ENCODE peak calls at places on chromosomes 3 and 15, in eight cellular contexts. B is effector CD4-positive, alpha-beta T cell; L is SK-N-SH; P is hypothalamus; I is CD4-positive, CD25-positive, alpha-beta regulatory T cell; H is GM23248; W is trophoblast cell; U is ACHN. K is an unnamed sample.
A peak's percentile ranks its signal among the peaks of the same experiment; 100 is the strongest.

GRCh38 chr3:127544151-127544805 is 46.3 kb downstream of the TPRA1 start:
- DNase-seq in B (peak; percentile 52), L (peak; percentile 91), P (peak; percentile 27), I (peak; percentile 51), H (peak; percentile 82), W (peak; percentile 85), U (peak; percentile 64), K (peak; percentile 93)

GRCh38 chr3:131083190-131083863 is 56.6 kb downstream of the NEK11 start:
- DNase-seq in B (no peak), L (peak; percentile 77), P (peak; percentile 86), I (no peak), H (peak; percentile 38), W (no peak), U (no peak), K (peak; percentile 25)

GRCh38 chr3:4732974-4733373 is 239.8 kb downstream of the ITPR1 start:
- DNase-seq in B (no peak), L (peak; percentile 28), P (no peak), I (no peak), H (no peak), W (no peak), U (no peak), K (no peak)

GRCh38 chr3:8451696-8452095 is 49.9 kb upstream of the LMCD1 start:
- DNase-seq in B (no peak), L (no peak), P (no peak), I (no peak), H (peak; percentile 89), W (no peak), U (no peak), K (peak; percentile 73)

GRCh38 chr3:185549651-185550111 is 2.7 kb downstream of the LIPH start:
- DNase-seq in B (no peak), L (no peak), P (no peak), I (no peak), H (peak; percentile 31), W (peak; percentile 28), U (no peak), K (no peak)

GRCh38 chr15:57769266-57769665 is 62.8 kb downstream of the POLR2M start:
- DNase-seq in B (no peak), L (no peak), P (no peak), I (no peak), H (peak; percentile 93), W (peak; percentile 41), U (no peak), K (peak; percentile 94)

GRCh38 chr15:76460871-76461270 is 124.3 kb downstream of the ISL2 start:
- DNase-seq in B (no peak), L (no peak), P (no peak), I (no peak), H (peak; percentile 56), W (no peak), U (no peak), K (peak; percentile 21)

GRCh38 chr3:23202203-23202920 is 765 bp upstream of the UBE2E2 start:
- DNase-seq in B (peak; percentile 2), L (no peak), P (peak; percentile 59), I (peak; percentile 16), H (peak; percentile 62), W (peak; percentile 58), U (no peak), K (no peak)

GRCh38 chr15:40248006-40248783 is 9.3 kb downstream of the PAK6 start:
- DNase-seq in B (no peak), L (peak; percentile 84), P (no peak), I (no peak), H (no peak), W (peak; percentile 22), U (no peak), K (no peak)

GRCh38 chr3:152302521-152303021 is 33.8 kb downstream of the MBNL1 start:
- DNase-seq in B (no peak), L (no peak), P (no peak), I (peak; percentile 55), H (peak; percentile 95), W (peak; percentile 69), U (no peak), K (peak; percentile 49)

GRCh38 chr15:94674251-94674650 is 442.9 kb downstream of the MCTP2 start:
- DNase-seq in B (no peak), L (no peak), P (no peak), I (no peak), H (peak; percentile 34), W (no peak), U (no peak), K (no peak)

GRCh38 chr15:42121667-42122066 is 27.3 kb upstream of the PLA2G4D start:
- DNase-seq in B (no peak), L (no peak), P (no peak), I (no peak), H (no peak), W (peak; percentile 71), U (no peak), K (no peak)

GRCh38 chr3:169637731-169638130 is 25.8 kb downstream of the MECOM start:
- DNase-seq in B (no peak), L (no peak), P (no peak), I (no peak), H (no peak), W (no peak), U (no peak), K (no peak)

GRCh38 chr3:7574435-7574834 is 713.5 kb downstream of the GRM7 start:
- DNase-seq in B (no peak), L (no peak), P (no peak), I (no peak), H (no peak), W (no peak), U (no peak), K (no peak)

GRCh38 chr3:175057406-175057805 is 198.3 kb downstream of the NAALADL2 start:
- DNase-seq in B (no peak), L (no peak), P (no peak), I (no peak), H (no peak), W (no peak), U (no peak), K (no peak)

GRCh38 chr3:8345396-8345795 is 156.2 kb upstream of the LMCD1 start:
- DNase-seq in B (no peak), L (no peak), P (no peak), I (no peak), H (peak; percentile 6), W (no peak), U (no peak), K (no peak)

GRCh38 chr3:47366833-47367232 is 14.0 kb upstream of the PTPN23 start:
- DNase-seq in B (no peak), L (no peak), P (no peak), I (no peak), H (no peak), W (no peak), U (no peak), K (no peak)

GRCh38 chr15:73857193-73857920 is 16.0 kb upstream of the TBC1D21 start:
- DNase-seq in B (no peak), L (no peak), P (no peak), I (no peak), H (no peak), W (no peak), U (no peak), K (no peak)

GRCh38 chr3:147620906-147621305 is 211.7 kb downstream of the ZIC1 start:
- DNase-seq in B (no peak), L (no peak), P (no peak), I (no peak), H (peak; percentile 69), W (no peak), U (no peak), K (peak; percentile 32)

GRCh38 chr3:113912551-113913246 is 35.1 kb upstream of the ZDHHC23 start:
- DNase-seq in B (peak; percentile 9), L (peak; percentile 40), P (no peak), I (peak; percentile 81), H (peak; percentile 75), W (peak; percentile 92), U (peak; percentile 73), K (peak; percentile 43)

GRCh38 chr3:60417590-60417989 is 833.7 kb downstream of the FHIT start:
- DNase-seq in B (no peak), L (no peak), P (no peak), I (no peak), H (no peak), W (no peak), U (no peak), K (no peak)

GRCh38 chr3:48697952-48698351 is 12.2 kb upstream of the NCKIPSD start:
- DNase-seq in B (no peak), L (no peak), P (no peak), I (no peak), H (peak; percentile 29), W (no peak), U (no peak), K (no peak)

GRCh38 chr3:55704521-55704920 is 217.4 kb upstream of the WNT5A start:
- DNase-seq in B (no peak), L (no peak), P (no peak), I (no peak), H (peak; percentile 87), W (peak; percentile 18), U (no peak), K (peak; percentile 43)

GRCh38 chr3:47006145-47006651 is 26.7 kb downstream of the NBEAL2 start:
- DNase-seq in B (no peak), L (no peak), P (no peak), I (no peak), H (no peak), W (no peak), U (no peak), K (no peak)

GRCh38 chr15:67149859-67150824 is 84.7 kb downstream of the SMAD3 start:
- DNase-seq in B (no peak), L (no peak), P (no peak), I (peak; percentile 35), H (peak; percentile 99), W (peak; percentile 97), U (peak; percentile 90), K (peak; percentile 88)

GRCh38 chr3:56916697-56917336 is 115.1 kb upstream of the ARHGEF3 start:
- DNase-seq in B (no peak), L (no peak), P (no peak), I (peak; percentile 69), H (no peak), W (no peak), U (no peak), K (no peak)

GRCh38 chr15:90592144-90592887 is 62.6 kb downstream of the CRTC3 start:
- DNase-seq in B (no peak), L (no peak), P (no peak), I (no peak), H (peak; percentile 91), W (peak; percentile 9), U (no peak), K (peak; percentile 57)